ENCODE peak calls at places on chromosomes 12 and 14, in seven cellular contexts. U is glutamatergic neuron, K is HEK293T, M is posterior vena cava, R is T-helper 17 cell, B is NAMALWA, D is hepatocyte. G is an unnamed sample.

GRCh38 chr14:32940711-32941667 is 2.3 kb downstream of the NPAS3 start:
- DNase-seq in U (no peak), K (no peak), M (no peak), R (no peak), B (no peak), D (no peak), G (no peak)

GRCh38 chr12:19058235-19059021 is 71.1 kb upstream of the PLEKHA5 start:
- DNase-seq in U (no peak), K (no peak), M (no peak), R (no peak), B (no peak), D (no peak), G (no peak)

GRCh38 chr12:27969901-27970390 is 2.6 kb downstream of the PTHLH start:
- DNase-seq in U (peak; percentile 47), K (peak; percentile 54), M (peak; percentile 81), R (no peak), B (no peak), D (peak; percentile 76), G (no peak)

GRCh38 chr14:68729556-68729955 is 63.3 kb downstream of the ZFP36L1 start:
- DNase-seq in U (no peak), K (no peak), M (no peak), R (no peak), B (no peak), D (no peak), G (no peak)

GRCh38 chr12:112496493-112496892 is 77.7 kb downstream of the PTPN11 start:
- DNase-seq in U (no peak), K (no peak), M (no peak), R (no peak), B (no peak), D (no peak), G (no peak)

GRCh38 chr14:52131640-52132320 is 62.9 kb upstream of the NID2 start:
- DNase-seq in U (peak; percentile 70), K (peak; percentile 85), M (no peak), R (no peak), B (peak; percentile 42), D (peak; percentile 95), G (no peak)

GRCh38 chr12:57672801-57673200 is 21.1 kb upstream of the OS9 start:
- DNase-seq in U (no peak), K (no peak), M (no peak), R (no peak), B (no peak), D (no peak), G (no peak)

GRCh38 chr12:114025935-114026334 is 59.8 kb upstream of the RBM19 start:
- DNase-seq in U (no peak), K (no peak), M (no peak), R (no peak), B (no peak), D (no peak), G (no peak)

GRCh38 chr14:21768116-21768874 is 94.7 kb upstream of the OR4E1 start:
- DNase-seq in U (no peak), K (peak; percentile 65), M (no peak), R (no peak), B (peak; percentile 75), D (peak; percentile 55), G (no peak)

GRCh38 chr12:11204173-11204572 is 17.4 kb upstream of the TAS2R42 start:
- DNase-seq in U (no peak), K (no peak), M (no peak), R (no peak), B (no peak), D (no peak), G (no peak)

GRCh38 chr14:100449225-100449987 is 126.3 kb downstream of the SLC25A47 start:
- DNase-seq in U (peak; percentile 45), K (no peak), M (no peak), R (no peak), B (no peak), D (no peak), G (no peak)

GRCh38 chr12:121792607-121793500 is 634 bp downstream of the RHOF start:
- DNase-seq in U (no peak), K (no peak), M (peak; percentile 86), R (peak; percentile 47), B (peak; percentile 80), D (peak; percentile 80), G (no peak)

GRCh38 chr14:67444395-67444794 is 32.4 kb upstream of the PLEK2 start:
- DNase-seq in U (no peak), K (no peak), M (no peak), R (no peak), B (no peak), D (no peak), G (no peak)

GRCh38 chr12:6961278-6961694 is 9.2 kb downstream of the PHB2 start:
- DNase-seq in U (no peak), K (no peak), M (peak; percentile 91), R (peak; percentile 78), B (no peak), D (peak; percentile 43), G (no peak)